ENCODE peak calls at places on chromosomes 13 and 19, in four cellular contexts. H is neural progenitor cell, L is fibroblast of lung, P is SK-N-SH. D is an unnamed sample.

GRCh38 chr19:54478677-54479266 is 5.7 kb upstream of the CDC42EP5 start:
- DNase-seq in H (peak), L (peak), P (peak), D (peak)

GRCh38 chr19:39410620-39411005 is 1.9 kb upstream of the PLEKHG2 start:
- DNase-seq in P (no peak), L (no peak), H (peak), D (no peak)

GRCh38 chr19:44608391-44608821 is 5.0 kb upstream of the IGSF23 start:
- DNase-seq in H (no peak), P (no peak), L (peak), D (no peak)

GRCh38 chr13:98129059-98129741 is 13.7 kb upstream of the FARP1 start:
- DNase-seq in L (peak), H (no peak), P (no peak), D (no peak)

GRCh38 chr13:44191103-44191502 is 182.5 kb upstream of the SERP2 start:
- DNase-seq in P (no peak), H (no peak), L (no peak), D (no peak)

GRCh38 chr13:75818181-75819110 is 182.3 kb downstream of the LMO7 start:
- DNase-seq in L (no peak), P (no peak), H (no peak), D (no peak)

GRCh38 chr13:49995535-49996165 is 1.2 kb upstream of the TRIM13 start:
- DNase-seq in L (peak), H (no peak), P (peak), D (no peak)

GRCh38 chr13:111395511-111396393 is 75.3 kb downstream of the TEX29 start:
- DNase-seq in P (no peak), H (no peak), L (no peak), D (no peak)

GRCh38 chr13:95251641-95252040 is 49.6 kb downstream of the ABCC4 start:
- DNase-seq in H (no peak), L (peak), P (no peak), D (no peak)

GRCh38 chr13:27825153-27825552 is 32.9 kb downstream of the GSX1 start:
- DNase-seq in L (no peak), P (no peak), H (peak), D (no peak)

GRCh38 chr13:95481051-95481775 is 71.3 kb upstream of the CLDN10 start:
- DNase-seq in P (no peak), H (no peak), L (no peak), D (no peak)

GRCh38 chr13:97125051-97125809 is 96.9 kb upstream of the MBNL2 start:
- DNase-seq in L (peak), P (peak), H (peak), D (no peak)

GRCh38 chr19:1856345-1856697 is 7.1 kb downstream of the KLF16 start:
- DNase-seq in L (no peak), H (no peak), P (no peak), D (no peak)

GRCh38 chr19:45587873-45588272 is 3.3 kb upstream of the OPA3 start:
- DNase-seq in H (no peak), L (no peak), P (no peak), D (no peak)

GRCh38 chr13:30341815-30342570 is 34.6 kb upstream of the KATNAL1 start:
- DNase-seq in P (peak), H (no peak), L (peak), D (peak)

GRCh38 chr19:45506991-45507863 is at the start of gene VASP:
- DNase-seq in H (peak), P (peak), L (peak), D (peak)

GRCh38 chr19:49890349-49891311 is 6.1 kb downstream of the IL4I1 start:
- DNase-seq in P (peak), H (peak), L (no peak), D (no peak)

GRCh38 chr13:24684600-24684998 is 4.4 kb downstream of the ATP12A start:
- DNase-seq in H (no peak), P (no peak), L (no peak), D (no peak)

GRCh38 chr13:50410921-50411712 is 395.9 kb downstream of the KCNRG start:
- DNase-seq in L (peak), P (no peak), H (no peak), D (peak)

GRCh38 chr13:44837250-44837649 is 152.0 kb downstream of the NUFIP1 start:
- DNase-seq in L (peak), H (no peak), P (no peak), D (no peak)

GRCh38 chr19:12838182-12838890 is at the start of gene MAST1:
- DNase-seq in L (no peak), H (peak), P (peak), D (no peak)

GRCh38 chr13:24613755-24614154 is 66.5 kb upstream of the ATP12A start:
- DNase-seq in H (no peak), P (no peak), L (no peak), D (no peak)

GRCh38 chr19:51803529-51803928 is 8.6 kb downstream of the FPR3 start:
- DNase-seq in H (no peak), P (no peak), L (no peak), D (no peak)

GRCh38 chr13:46131705-46132104 is 26.9 kb upstream of the CPB2 start:
- DNase-seq in H (no peak), L (no peak), P (no peak), D (no peak)
- H3K27ac ChIP-seq in H (no peak), L (no peak), P (no peak), D (no peak)

GRCh38 chr19:7513809-7514642 is 1.9 kb upstream of the ZNF358 start:
- DNase-seq in L (no peak), H (no peak), P (peak), D (no peak)

GRCh38 chr19:7515091-7515470 is 822 bp upstream of the ZNF358 start:
- DNase-seq in P (no peak), H (no peak), L (no peak), D (no peak)

GRCh38 chr19:7516878-7517277 is 975 bp downstream of the ZNF358 start:
- DNase-seq in P (peak), L (no peak), H (no peak), D (no peak)

GRCh38 chr19:7515471-7516226 is at the start of gene ZNF358:
- DNase-seq in H (peak), P (peak), L (peak), D (peak)

GRCh38 chr19:7516281-7516862 is 469 bp downstream of the ZNF358 start:
- DNase-seq in P (no peak), L (no peak), H (peak), D (peak)
- H3K9ac ChIP-seq in P (peak), L (peak), H (peak), D (peak)

DNA sequence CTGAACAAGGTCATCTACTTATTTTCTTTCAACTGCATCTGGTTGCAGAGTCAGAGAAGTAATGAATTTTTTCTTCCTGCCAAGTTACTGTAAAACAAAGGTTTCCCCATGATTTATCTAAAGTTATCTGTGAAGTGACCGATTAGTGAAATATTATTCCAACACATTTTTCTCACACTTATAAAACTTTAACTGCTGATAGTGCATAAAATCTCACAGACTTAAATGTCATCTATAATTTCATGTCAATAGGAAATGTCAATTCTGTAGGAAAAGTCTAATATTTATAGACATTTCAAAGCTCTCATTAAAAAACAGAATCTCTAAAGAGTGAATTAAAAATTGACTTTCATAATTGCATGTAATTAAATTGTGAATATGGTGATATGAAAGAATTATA is 397.2 kb downstream of the SLITRK1 start:
- DNase-seq in H (no peak), L (no peak), P (no peak), D (no peak)
- H3K27ac ChIP-seq in H (no peak), L (no peak), P (no peak), D (no peak)

DNA sequence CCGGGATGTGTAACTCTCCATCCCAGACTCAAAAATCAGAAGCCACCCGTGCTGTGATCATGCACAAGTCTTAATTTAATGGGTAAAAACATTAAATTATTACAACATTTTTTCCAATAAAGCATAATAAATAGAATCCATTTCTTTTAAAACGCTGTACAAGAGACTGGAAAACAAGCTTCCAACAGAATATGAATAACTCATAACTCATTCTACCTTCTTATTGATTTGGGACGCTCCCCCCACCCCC is 523 bp upstream of the KRI1 start:
- DNase-seq in H (no peak), P (no peak), L (no peak), D (no peak)
- H3K9ac ChIP-seq in H (no peak), P (peak), L (no peak), D (peak)

GRCh38 chr13:20142927-20143480 is 17.8 kb downstream of the GJA3 start:
- DNase-seq in P (no peak), L (no peak), H (no peak), D (no peak)

GRCh38 chr13:20145521-20145920 is 15.3 kb downstream of the GJA3 start:
- DNase-seq in P (no peak), L (no peak), H (no peak), D (no peak)

GRCh38 chr13:20146381-20146780 is 14.5 kb downstream of the GJA3 start:
- DNase-seq in P (no peak), H (no peak), L (no peak), D (no peak)

GRCh38 chr13:20142019-20142926 is 18.6 kb downstream of the GJA3 start:
- DNase-seq in P (peak), H (no peak), L (no peak), D (no peak)

GRCh38 chr13:20144141-20144850 is 16.6 kb downstream of the GJA3 start:
- DNase-seq in P (no peak), H (no peak), L (no peak), D (no peak)
- H3K27ac ChIP-seq in P (no peak), H (no peak), L (no peak), D (no peak)